ENCODE peak calls at places on chromosomes 6 and 20, in nine cellular contexts. One of them, this sample, is unnamed.

GRCh38 chr6:139531716-139532115 is 157.3 kb upstream of the CITED2 start:
- DNase-seq in stimulated activated naive B cell treated with anti-CD40 and anti-IgM and Interleukin-4, amounts not matched to agents 10 μg/mL and 1 μg/mL and 100 μg/mL, for 72 hours: no peak
- DNase-seq in iris pigment epithelial cell: no peak
- DNase-seq in substantia nigra: no peak
- DNase-seq in CD4-positive, alpha-beta T cell: no peak
- DNase-seq in ELR: no peak
- DNase-seq in NCI-H1417 treated with DMSO at 0.1 percent for 48 hours: no peak
- DNase-seq in AG08395: no peak
- DNase-seq in ELF-1: no peak
- DNase-seq in this sample: no peak

GRCh38 chr20:10498196-10498595 is 63.1 kb downstream of the SLX4IP start:
- DNase-seq in stimulated activated naive B cell treated with anti-CD40 and anti-IgM and Interleukin-4, amounts not matched to agents 10 μg/mL and 1 μg/mL and 100 μg/mL, for 72 hours: no peak
- DNase-seq in iris pigment epithelial cell: no peak
- DNase-seq in substantia nigra: no peak
- DNase-seq in CD4-positive, alpha-beta T cell: no peak
- DNase-seq in ELR: no peak
- DNase-seq in NCI-H1417 treated with DMSO at 0.1 percent for 48 hours: no peak
- DNase-seq in AG08395: no peak
- DNase-seq in ELF-1: peak; percentile 71
- DNase-seq in this sample: no peak

GRCh38 chr6:84581494-84582259 is 182.7 kb downstream of the TBX18 start:
- DNase-seq in stimulated activated naive B cell treated with anti-CD40 and anti-IgM and Interleukin-4, amounts not matched to agents 10 μg/mL and 1 μg/mL and 100 μg/mL, for 72 hours: no peak
- DNase-seq in iris pigment epithelial cell: peak; percentile 96
- DNase-seq in substantia nigra: no peak
- DNase-seq in CD4-positive, alpha-beta T cell: no peak
- DNase-seq in ELR: peak; percentile 73
- DNase-seq in NCI-H1417 treated with DMSO at 0.1 percent for 48 hours: no peak
- DNase-seq in AG08395: peak; percentile 69
- DNase-seq in ELF-1: no peak
- DNase-seq in this sample: no peak

GRCh38 chr6:150078788-150079187 is 9.9 kb upstream of the ULBP3 start:
- DNase-seq in stimulated activated naive B cell treated with anti-CD40 and anti-IgM and Interleukin-4, amounts not matched to agents 10 μg/mL and 1 μg/mL and 100 μg/mL, for 72 hours: no peak
- DNase-seq in iris pigment epithelial cell: peak; percentile 14
- DNase-seq in substantia nigra: no peak
- DNase-seq in CD4-positive, alpha-beta T cell: no peak
- DNase-seq in ELR: peak; percentile 9
- DNase-seq in NCI-H1417 treated with DMSO at 0.1 percent for 48 hours: no peak
- DNase-seq in AG08395: no peak
- DNase-seq in ELF-1: no peak
- DNase-seq in this sample: no peak

GRCh38 chr20:38628580-38629470 is 27.2 kb downstream of the ARHGAP40 start:
- DNase-seq in stimulated activated naive B cell treated with anti-CD40 and anti-IgM and Interleukin-4, amounts not matched to agents 10 μg/mL and 1 μg/mL and 100 μg/mL, for 72 hours: no peak
- DNase-seq in iris pigment epithelial cell: no peak
- DNase-seq in substantia nigra: no peak
- DNase-seq in CD4-positive, alpha-beta T cell: no peak
- DNase-seq in ELR: peak; percentile 32
- DNase-seq in NCI-H1417 treated with DMSO at 0.1 percent for 48 hours: no peak
- DNase-seq in AG08395: no peak
- DNase-seq in ELF-1: peak; percentile 46
- DNase-seq in this sample: no peak

GRCh38 chr6:43669922-43670622 is 17.5 kb downstream of the MRPS18A start:
- DNase-seq in stimulated activated naive B cell treated with anti-CD40 and anti-IgM and Interleukin-4, amounts not matched to agents 10 μg/mL and 1 μg/mL and 100 μg/mL, for 72 hours: no peak
- DNase-seq in iris pigment epithelial cell: no peak
- DNase-seq in substantia nigra: no peak
- DNase-seq in CD4-positive, alpha-beta T cell: no peak
- DNase-seq in ELR: no peak
- DNase-seq in NCI-H1417 treated with DMSO at 0.1 percent for 48 hours: no peak
- DNase-seq in AG08395: no peak
- DNase-seq in ELF-1: peak; percentile 78
- DNase-seq in this sample: no peak

GRCh38 chr6:115544765-115545409 is 515.8 kb downstream of the FRK start:
- DNase-seq in stimulated activated naive B cell treated with anti-CD40 and anti-IgM and Interleukin-4, amounts not matched to agents 10 μg/mL and 1 μg/mL and 100 μg/mL, for 72 hours: no peak
- DNase-seq in iris pigment epithelial cell: no peak
- DNase-seq in substantia nigra: no peak
- DNase-seq in CD4-positive, alpha-beta T cell: no peak
- DNase-seq in ELR: no peak
- DNase-seq in NCI-H1417 treated with DMSO at 0.1 percent for 48 hours: no peak
- DNase-seq in AG08395: no peak
- DNase-seq in ELF-1: no peak
- DNase-seq in this sample: no peak

GRCh38 chr20:8126979-8127378 is 5.1 kb upstream of the PLCB1 start:
- DNase-seq in stimulated activated naive B cell treated with anti-CD40 and anti-IgM and Interleukin-4, amounts not matched to agents 10 μg/mL and 1 μg/mL and 100 μg/mL, for 72 hours: no peak
- DNase-seq in iris pigment epithelial cell: no peak
- DNase-seq in substantia nigra: no peak
- DNase-seq in CD4-positive, alpha-beta T cell: no peak
- DNase-seq in ELR: no peak
- DNase-seq in NCI-H1417 treated with DMSO at 0.1 percent for 48 hours: no peak
- DNase-seq in AG08395: no peak
- DNase-seq in ELF-1: no peak
- DNase-seq in this sample: peak; percentile 35

GRCh38 chr6:140002406-140003022 is 628.1 kb upstream of the CITED2 start:
- DNase-seq in stimulated activated naive B cell treated with anti-CD40 and anti-IgM and Interleukin-4, amounts not matched to agents 10 μg/mL and 1 μg/mL and 100 μg/mL, for 72 hours: no peak
- DNase-seq in iris pigment epithelial cell: no peak
- DNase-seq in substantia nigra: no peak
- DNase-seq in CD4-positive, alpha-beta T cell: no peak
- DNase-seq in ELR: no peak
- DNase-seq in NCI-H1417 treated with DMSO at 0.1 percent for 48 hours: no peak
- DNase-seq in AG08395: peak; percentile 33
- DNase-seq in ELF-1: no peak
- DNase-seq in this sample: peak; percentile 68